ENCODE peak calls at places on chromosomes 16 and 17, in five cellular contexts. X is NCI-H2171; Q is hippocampal formation; K is stimulated activated naive B cell treated with anti-CD40 and anti-IgM and Interleukin-4, amounts not matched to agents 10 μg/mL and 1 μg/mL and 100 μg/mL, for 72 hours; Z is RWPE1. O is an unnamed sample.

GRCh38 chr16:82653550-82654511 is 27.1 kb downstream of the CDH13 start:
- DNase-seq in X (no peak), K (no peak), Q (no peak), Z (peak), O (no peak)

GRCh38 chr16:4494746-4495490 is 18.7 kb downstream of the HMOX2 start:
- DNase-seq in Z (peak), X (no peak), K (no peak), Q (no peak), O (no peak)

GRCh38 chr16:3807425-3808123 is 72.9 kb downstream of the CREBBP start:
- DNase-seq in Q (no peak), Z (no peak), K (no peak), X (no peak), O (no peak)

GRCh38 chr17:8206536-8206935 is 3.8 kb downstream of the AURKB start:
- DNase-seq in K (no peak), X (no peak), Q (no peak), Z (no peak), O (no peak)

GRCh38 chr17:62882284-62882683 is 74.2 kb upstream of the MARCHF10 start:
- DNase-seq in K (no peak), X (no peak), Q (no peak), Z (no peak), O (no peak)

GRCh38 chr17:40317345-40317873 is 8.4 kb downstream of the RARA start:
- DNase-seq in Q (no peak), X (peak), K (no peak), Z (peak), O (no peak)

GRCh38 chr16:84058664-84059063 is 16.1 kb upstream of the SLC38A8 start:
- DNase-seq in K (no peak), X (no peak), Q (no peak), Z (no peak), O (no peak)

GRCh38 chr16:83994703-83995102 is 26.7 kb downstream of the NECAB2 start:
- DNase-seq in X (no peak), K (no peak), Z (no peak), Q (no peak), O (no peak)

GRCh38 chr17:56499799-56500388 is 93.6 kb upstream of the NOG start:
- DNase-seq in Q (no peak), X (no peak), K (no peak), Z (no peak), O (peak)

GRCh38 chr17:67489273-67489672 is 112.2 kb downstream of the PITPNC1 start:
- DNase-seq in Q (no peak), K (peak), X (no peak), Z (no peak), O (no peak)

GRCh38 chr16:65994305-65994704 is 372.2 kb upstream of the CDH5 start:
- DNase-seq in Z (no peak), Q (no peak), K (no peak), X (no peak), O (no peak)

GRCh38 chr17:40963838-40964237 is 2.9 kb downstream of the KRT39 start:
- DNase-seq in K (no peak), X (no peak), Z (peak), Q (no peak), O (no peak)

O was measured in keratinocyte.